ENCODE peak calls at places on chromosomes 3 and 15, in eight cellular contexts. H is K562, N is neural progenitor cell, Y is mesenchymal stem cell, E is OCI-LY7, M is fibroblast of lung, F is neuronal stem cell, S is H9. V is an unnamed sample. For H3K4me1, the result is how much of the 10 kb centered on the place peaks cover.

GRCh38 chr3:43768594-43768993 is 77.9 kb downstream of the ABHD5 start:
- DNase-seq in H (no peak), N (no peak), Y (no peak), E (no peak), M (peak), F (no peak), S (no peak), V (peak)

GRCh38 chr15:68333775-68334470 is 56.4 kb downstream of the FEM1B start:
- DNase-seq in H (no peak), N (no peak), Y (peak), E (no peak), M (peak), F (no peak), S (no peak), V (peak)

GRCh38 chr3:129047553-129047839 is 13.1 kb upstream of the GP9 start:
- DNase-seq in H (no peak), N (no peak), Y (no peak), E (no peak), M (no peak), F (no peak), S (no peak), V (no peak)

GRCh38 chr3:34189133-34189532 is 390.7 kb downstream of the PDCD6IP start:
- DNase-seq in H (no peak), N (no peak), Y (no peak), E (no peak), M (no peak), F (no peak), S (no peak), V (no peak)

GRCh38 chr3:50583897-50584296 is 14.6 kb downstream of the HEMK1 start:
- DNase-seq in H (no peak), N (no peak), Y (no peak), E (no peak), M (no peak), F (no peak), S (no peak), V (no peak)

GRCh38 chr15:64634576-64635485 is 140.6 kb downstream of the RBPMS2 start:
- DNase-seq in H (no peak), N (peak), Y (peak), E (no peak), M (no peak), F (peak), S (peak), V (no peak)

GRCh38 chr15:90412356-90413194 is 24.5 kb downstream of the IQGAP1 start:
- DNase-seq in H (no peak), N (no peak), Y (peak), E (peak), M (peak), F (no peak), S (peak), V (peak)

GRCh38 chr15:41791970-41792637 is 17.8 kb downstream of the MAPKBP1 start:
- DNase-seq in H (no peak), N (no peak), Y (no peak), E (no peak), M (no peak), F (no peak), S (no peak), V (no peak)

GRCh38 chr3:167733961-167734497 is 663 bp downstream of the PDCD10 start:
- DNase-seq in H (no peak), N (peak), Y (peak), E (peak), M (peak), F (no peak), S (no peak), V (peak)

GRCh38 chr3:149442845-149443544 is 31.5 kb upstream of the TM4SF4 start:
- DNase-seq in H (no peak), N (no peak), Y (peak), E (no peak), M (peak), F (no peak), S (no peak), V (no peak)

GRCh38 chr3:50246517-50246954 is 10.5 kb downstream of the GNAI2 start:
- DNase-seq in H (peak), N (peak), Y (peak), E (peak), M (peak), F (no peak), S (peak), V (peak)

GRCh38 chr3:75272708-75273107 is 391.4 kb upstream of the FRG2C start:
- DNase-seq in H (no peak), N (no peak), Y (peak), E (no peak), M (peak), F (no peak), S (no peak), V (peak)

GRCh38 chr3:71984843-71985594 is 200.1 kb upstream of the PROK2 start:
- DNase-seq in H (no peak), N (no peak), Y (no peak), E (peak), M (no peak), F (no peak), S (no peak), V (no peak)

GRCh38 chr3:196708467-196708866 is 3.6 kb downstream of the CEP19 start:
- DNase-seq in H (no peak), N (no peak), Y (no peak), E (no peak), M (no peak), F (no peak), S (no peak), V (peak)

GRCh38 chr15:64426845-64427465 is 33.4 kb upstream of the ZNF609 start:
- DNase-seq in H (no peak), N (peak), Y (peak), E (peak), M (peak), F (no peak), S (no peak), V (peak)

GRCh38 chr3:9405756-9406155 is 8.3 kb downstream of the SETD5 start:
- DNase-seq in H (no peak), N (no peak), Y (no peak), E (no peak), M (no peak), F (no peak), S (no peak), V (no peak)

GRCh38 chr3:9404680-9405079 is 7.3 kb downstream of the SETD5 start:
- DNase-seq in H (peak), N (peak), Y (no peak), E (no peak), M (no peak), F (no peak), S (no peak), V (no peak)

GRCh38 chr3:9402410-9403228 is 5.2 kb downstream of the SETD5 start:
- DNase-seq in H (peak), N (peak), Y (peak), E (no peak), M (peak), F (peak), S (peak), V (no peak)

GRCh38 chr3:9401986-9402385 is 4.6 kb downstream of the SETD5 start:
- DNase-seq in H (no peak), N (peak), Y (peak), E (no peak), M (no peak), F (no peak), S (no peak), V (no peak)

GRCh38 chr3:9403463-9403862 is 6.0 kb downstream of the SETD5 start:
- DNase-seq in H (no peak), N (no peak), Y (no peak), E (no peak), M (no peak), F (no peak), S (no peak), V (no peak)
- H3K4me1 ChIP-seq in H (under half), N (half or more), Y (under half), E (half or more), M (under half), F (under half), S (under half), V (under half)

DNA sequence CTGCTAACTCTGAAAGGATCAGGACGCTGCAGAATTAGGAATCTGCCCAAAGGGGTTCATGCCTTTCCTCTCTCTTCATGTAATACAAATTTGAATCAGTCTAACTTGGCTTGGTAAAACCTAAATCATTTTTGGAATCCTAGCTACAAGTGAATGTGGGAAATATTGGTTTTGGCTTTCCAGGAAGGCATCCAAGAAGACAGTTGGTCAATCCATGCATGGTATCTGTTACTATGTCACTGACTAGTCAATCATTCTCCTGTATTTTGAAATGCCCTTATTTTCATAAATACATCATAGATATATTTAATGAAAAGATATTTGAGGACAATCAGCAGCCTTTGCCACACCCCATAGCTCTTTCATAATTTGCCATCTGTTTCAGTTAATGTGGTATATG is 7.5 kb upstream of the PLS1 start:
- DNase-seq in H (no peak), N (no peak), Y (no peak), E (no peak), M (no peak), F (no peak), S (no peak), V (no peak)
- H2AFZ ChIP-seq in H (no peak), N (no peak), Y (no peak), E (no peak), M (no peak), F (no peak), S (no peak), V (no peak)

GRCh38 chr3:56923546-56924224 is 121.9 kb upstream of the ARHGEF3 start:
- DNase-seq in H (no peak), N (no peak), Y (peak), E (peak), M (peak), F (no peak), S (no peak), V (peak)

GRCh38 chr3:56919137-56919796 is 117.5 kb upstream of the ARHGEF3 start:
- DNase-seq in H (no peak), N (no peak), Y (no peak), E (peak), M (no peak), F (no peak), S (no peak), V (no peak)

GRCh38 chr3:56917740-56918568 is 116.2 kb upstream of the ARHGEF3 start:
- DNase-seq in H (no peak), N (no peak), Y (no peak), E (peak), M (no peak), F (no peak), S (no peak), V (no peak)

GRCh38 chr3:56919797-56920195 is 118.0 kb upstream of the ARHGEF3 start:
- DNase-seq in H (no peak), N (no peak), Y (no peak), E (no peak), M (no peak), F (no peak), S (no peak), V (no peak)

DNA sequence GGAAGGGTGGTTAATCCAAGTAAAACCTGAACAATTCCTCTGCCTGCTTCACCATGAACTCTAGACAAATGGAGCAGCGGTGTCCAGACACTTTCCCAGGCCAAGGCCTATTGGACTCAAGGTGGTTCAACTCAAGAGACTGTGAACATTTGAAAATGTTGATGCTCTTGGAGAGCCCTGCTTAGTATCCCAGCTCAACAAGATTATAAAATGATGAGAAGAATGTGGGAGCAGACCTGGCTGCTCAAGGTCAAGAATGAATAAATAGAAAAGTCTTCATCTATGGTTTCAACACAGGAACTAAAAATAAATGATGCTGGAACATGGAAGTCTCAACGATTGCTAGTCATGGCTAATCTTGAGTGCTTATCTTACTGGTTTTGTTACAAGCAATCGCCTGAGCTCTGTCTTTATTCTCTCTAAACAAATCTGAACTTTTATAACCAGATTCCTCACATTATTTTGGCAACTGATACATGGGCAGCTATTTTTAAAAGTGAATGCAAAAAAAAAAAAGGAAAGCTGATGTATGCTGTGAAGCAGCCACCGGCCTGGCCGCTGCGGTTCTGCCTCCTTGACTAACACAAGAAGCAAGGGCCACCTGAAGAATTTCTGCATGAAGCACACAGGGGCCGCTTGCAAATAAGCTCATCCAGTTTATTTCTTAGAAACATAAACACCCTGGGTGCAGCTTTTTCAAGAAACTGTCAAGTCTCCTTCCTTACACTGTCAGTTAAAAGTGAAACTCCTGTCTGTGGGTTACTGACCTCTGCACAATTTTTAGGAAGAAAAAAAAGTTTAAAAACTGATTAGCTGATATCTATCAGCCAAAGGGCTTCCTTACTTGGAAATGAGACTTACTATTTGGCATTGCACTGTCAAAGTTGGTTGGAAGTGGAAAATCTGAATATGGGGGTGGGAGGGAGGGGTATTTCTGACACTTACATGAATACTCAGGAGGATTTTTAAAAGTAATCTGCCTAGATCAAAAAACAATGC is 120.1 kb upstream of the ARHGEF3 start:
- DNase-seq in H (no peak), N (no peak), Y (peak), E (peak), M (peak), F (no peak), S (no peak), V (no peak)
- H3K4me1 ChIP-seq in H (under half), N (under half), Y (under half), E (half or more), M (under half), F (under half), S (under half), V (under half)

GRCh38 chr3:135034881-135035440 is 239.9 kb downstream of the EPHB1 start:
- DNase-seq in H (no peak), N (no peak), Y (no peak), E (no peak), M (no peak), F (no peak), S (no peak), V (no peak)
- H2AFZ ChIP-seq in H (no peak), N (no peak), Y (no peak), E (no peak), M (no peak), F (no peak), S (no peak), V (no peak)

DNA sequence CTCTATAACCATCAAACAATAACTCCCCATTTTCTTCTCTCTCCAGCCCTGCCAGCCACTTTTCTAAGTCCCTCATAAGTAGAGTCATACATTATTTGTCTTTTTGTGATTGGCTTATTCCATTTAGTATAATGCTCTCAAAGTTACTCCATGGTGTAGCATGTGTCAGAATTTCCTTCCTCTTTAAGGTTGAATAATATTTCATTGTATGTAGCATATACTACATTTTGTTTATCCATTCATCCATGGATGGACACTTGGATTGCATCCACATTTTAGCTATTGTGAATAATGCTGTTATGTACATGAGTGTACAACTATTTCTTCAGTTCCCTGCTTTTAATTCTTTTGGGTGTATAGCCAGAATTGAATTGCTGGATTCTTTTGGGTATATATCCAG is 138.4 kb downstream of the ATG7 start:
- DNase-seq in H (no peak), N (no peak), Y (no peak), E (no peak), M (no peak), F (no peak), S (no peak), V (no peak)
- H3K4me1 ChIP-seq in H (under half), N (under half), Y (under half), E (under half), M (under half), F (under half), S (under half), V (under half)